ENCODE peak calls at places on chromosomes 4 and X, in four cellular contexts. E is epithelial cell of esophagus, C is glutamatergic neuron, F is GM23248. L is an unnamed sample.

GRCh38 chr4:8577972-8578371 is 2.2 kb upstream of the GPR78 start:
- DNase-seq in E (no peak), F (no peak), C (no peak), L (no peak)

GRCh38 chr4:55906323-55906722 is 42.4 kb upstream of the CEP135 start:
- DNase-seq in C (no peak), F (no peak), E (no peak), L (no peak)

GRCh38 chr4:185709802-185710486 is 102.0 kb downstream of the SORBS2 start:
- DNase-seq in C (no peak), F (peak; percentile 39), E (peak; percentile 90), L (no peak)

GRCh38 chr4:98845960-98846359 is 83.0 kb downstream of the EIF4E start:
- DNase-seq in F (no peak), C (no peak), E (no peak), L (no peak)

GRCh38 chrX:48956728-48957414 is 536 bp downstream of the OTUD5 start:
- DNase-seq in F (peak; percentile 48), C (peak; percentile 20), E (peak; percentile 16), L (peak; percentile 14)

GRCh38 chrX:12975999-12976558 is 1.2 kb downstream of the TMSB4X start:
- DNase-seq in F (peak; percentile 60), E (peak; percentile 34), C (peak; percentile 49), L (no peak)

GRCh38 chr4:180449395-180449956 is 1793.7 kb upstream of the TENM3 start:
- DNase-seq in E (peak; percentile 67), F (no peak), C (peak; percentile 68), L (peak; percentile 49)

GRCh38 chrX:20388594-20388993 is 121.9 kb upstream of the RPS6KA3 start:
- DNase-seq in C (no peak), E (no peak), F (no peak), L (no peak)

GRCh38 chr4:143184217-143184502 is 557 bp upstream of the USP38 start:
- DNase-seq in C (no peak), F (no peak), E (no peak), L (no peak)

GRCh38 chr4:9685692-9686091 is 95.7 kb upstream of the DRD5 start:
- DNase-seq in E (no peak), C (no peak), F (no peak), L (no peak)

GRCh38 chr4:110682311-110682710 is 59.4 kb upstream of the PITX2 start:
- DNase-seq in C (no peak), E (no peak), F (peak; percentile 33), L (no peak)

GRCh38 chr4:78776729-78777555 is 792 bp downstream of the BMP2K start:
- DNase-seq in F (peak; percentile 90), C (peak; percentile 58), E (peak; percentile 86), L (peak; percentile 15)

GRCh38 chr4:76980280-76980679 is 30.7 kb downstream of the SEPTIN11 start:
- DNase-seq in C (no peak), F (no peak), E (no peak), L (no peak)

GRCh38 chrX:128691872-128692271 is 639.7 kb upstream of the ACTRT1 start:
- DNase-seq in C (no peak), E (peak; percentile 0), F (no peak), L (no peak)

GRCh38 chr4:9764155-9764696 is 17.2 kb upstream of the DRD5 start:
- DNase-seq in F (no peak), E (no peak), C (no peak), L (no peak)

GRCh38 chr4:186733778-186734177 is 10.1 kb upstream of the FAT1 start:
- DNase-seq in F (no peak), E (no peak), C (no peak), L (no peak)

GRCh38 chrX:151973851-151974335 is 583 bp downstream of the GABRE start:
- DNase-seq in C (peak; percentile 12), E (peak; percentile 29), F (peak; percentile 72), L (no peak)

GRCh38 chr4:8706221-8707044 is 113.9 kb downstream of the CPZ start:
- DNase-seq in C (no peak), E (no peak), F (no peak), L (no peak)

GRCh38 chrX:38232287-38232686 is 11.6 kb upstream of the SRPX start:
- DNase-seq in F (peak; percentile 69), C (no peak), E (peak; percentile 62), L (no peak)

GRCh38 chrX:135015526-135016245 is 6.7 kb downstream of the RTL8B start:
- DNase-seq in E (peak; percentile 74), C (no peak), F (no peak), L (no peak)

GRCh38 chr4:17811078-17811603 is 362 bp downstream of the NCAPG start:
- DNase-seq in C (peak; percentile 19), F (peak; percentile 75), E (no peak), L (no peak)

GRCh38 chr4:187307131-187307530 is 583.5 kb upstream of the FAT1 start:
- DNase-seq in E (peak; percentile 78), F (no peak), C (no peak), L (no peak)

GRCh38 chr4:179196511-179196910 is 1754.3 kb upstream of the AGA start:
- DNase-seq in C (peak; percentile 30), E (peak; percentile 9), F (no peak), L (no peak)

GRCh38 chr4:75724867-75725724 is 719 bp downstream of the USO1 start:
- DNase-seq in C (peak; percentile 87), E (peak; percentile 75), F (peak; percentile 92), L (peak; percentile 77)

GRCh38 chr4:108830509-108831244 is 67.8 kb upstream of the ETNPPL start:
- DNase-seq in C (no peak), E (no peak), F (peak; percentile 6), L (no peak)

GRCh38 chr4:147340111-147340510 is 140.8 kb upstream of the EDNRA start:
- DNase-seq in E (peak; percentile 78), F (peak; percentile 84), C (no peak), L (no peak)

GRCh38 chr4:74624351-74625151 is 169.8 kb downstream of the BTC start:
- DNase-seq in F (peak; percentile 85), E (peak; percentile 80), C (no peak), L (no peak)

GRCh38 chr4:27442146-27442545 is 581.5 kb downstream of the STIM2 start:
- DNase-seq in C (no peak), F (peak; percentile 2), E (no peak), L (no peak)

GRCh38 chr4:153364061-153364460 is 19.6 kb downstream of the MND1 start:
- DNase-seq in F (no peak), E (no peak), C (no peak), L (no peak)

GRCh38 chr4:15906024-15906443 is 32.5 kb downstream of the FGFBP1 start:
- DNase-seq in C (no peak), F (no peak), E (peak; percentile 100), L (no peak)

GRCh38 chr4:188160406-188160805 is 21.2 kb downstream of the TRIML1 start:
- DNase-seq in E (no peak), C (peak; percentile 43), F (no peak), L (no peak)

GRCh38 chr4:163495900-163496299 is 1.4 kb downstream of the TMA16 start:
- DNase-seq in C (no peak), F (no peak), E (no peak), L (no peak)

GRCh38 chr4:184165291-184165690 is 52.4 kb downstream of the ENPP6 start:
- DNase-seq in F (no peak), C (no peak), E (no peak), L (no peak)